ENCODE peak calls at places on chromosomes 13 and 19, in seven cellular contexts. V, A, Q, T, E, J and U are unnamed samples.

GRCh38 chr19:41409288-41409687 is 11.7 kb downstream of the BCKDHA start:
- DNase-seq in V (peak), A (no peak), Q (no peak), T (no peak), E (no peak), J (no peak), U (peak)

GRCh38 chr19:3692141-3693029 is 7.9 kb downstream of the PIP5K1C start:
- DNase-seq in V (no peak), A (no peak), Q (no peak), T (no peak), E (no peak), J (no peak), U (peak)

GRCh38 chr19:961866-962620 is 22.1 kb upstream of the WDR18 start:
- DNase-seq in V (peak), A (no peak), Q (no peak), T (peak), E (peak), J (no peak), U (no peak)

GRCh38 chr13:104773775-104774174 is 1707.6 kb upstream of the SLC10A2 start:
- DNase-seq in V (peak), A (no peak), Q (no peak), T (peak), E (no peak), J (no peak), U (peak)

GRCh38 chr19:13920940-13921744 is 15.1 kb downstream of the CC2D1A start:
- DNase-seq in V (peak), A (no peak), Q (no peak), T (peak), E (no peak), J (no peak), U (peak)

GRCh38 chr13:74040200-74040599 is 94.0 kb downstream of the KLF12 start:
- DNase-seq in V (no peak), A (no peak), Q (no peak), T (no peak), E (peak), J (no peak), U (peak)

GRCh38 chr19:15253076-15253475 is 20.8 kb upstream of the EPHX3 start:
- DNase-seq in V (no peak), A (no peak), Q (no peak), T (no peak), E (no peak), J (no peak), U (no peak)

GRCh38 chr13:46122304-46122703 is 17.5 kb upstream of the CPB2 start:
- DNase-seq in V (no peak), A (no peak), Q (no peak), T (no peak), E (no peak), J (no peak), U (no peak)

GRCh38 chr13:36872621-36873020 is 47.4 kb downstream of the SMAD9 start:
- DNase-seq in V (no peak), A (no peak), Q (peak), T (no peak), E (peak), J (no peak), U (no peak)

GRCh38 chr13:43227721-43228120 is 204.3 kb downstream of the DNAJC15 start:
- DNase-seq in V (no peak), A (no peak), Q (no peak), T (peak), E (no peak), J (no peak), U (no peak)

GRCh38 chr19:19533826-19534225 is 4.2 kb upstream of the CILP2 start:
- DNase-seq in V (no peak), A (no peak), Q (no peak), T (no peak), E (no peak), J (no peak), U (no peak)

GRCh38 chr19:2820112-2820702 is 539 bp downstream of the ZNF554 start:
- DNase-seq in V (no peak), A (no peak), Q (no peak), T (no peak), E (peak), J (no peak), U (peak)

GRCh38 chr13:99971576-99972189 is at the start of gene ZIC5:
- DNase-seq in V (no peak), A (no peak), Q (no peak), T (no peak), E (no peak), J (no peak), U (no peak)

GRCh38 chr19:14843169-14843568 is 5.6 kb downstream of the OR7A10 start:
- DNase-seq in V (peak), A (no peak), Q (no peak), T (no peak), E (no peak), J (no peak), U (no peak)

GRCh38 chr13:73224708-73225107 is 165.9 kb downstream of the KLF5 start:
- DNase-seq in V (peak), A (no peak), Q (no peak), T (peak), E (no peak), J (no peak), U (no peak)

GRCh38 chr13:32811297-32811800 is 204.9 kb upstream of the KL start:
- DNase-seq in V (peak), A (no peak), Q (no peak), T (peak), E (peak), J (no peak), U (no peak)